ENCODE peak calls at places on chromosomes 16 and 17, in seven cellular contexts. Z is left lung, F is right lobe of liver, V is cardiac muscle cell, O is H7, J is colonic mucosa, C is body of pancreas. T is an unnamed sample. For H3K36me3, the result is how much of the 10 kb centered on the place peaks cover.

GRCh38 chr16:7547736-7548135 is 215.1 kb downstream of the RBFOX1 start:
- DNase-seq in Z (no peak), F (no peak), V (no peak), O (no peak), J (no peak), C (no peak), T (no peak)

GRCh38 chr16:88782454-88783390 is 2.3 kb downstream of the PIEZO1 start:
- DNase-seq in Z (peak), F (no peak), V (no peak), O (no peak), J (no peak), C (no peak), T (no peak)

GRCh38 chr16:28151180-28151579 is 60.6 kb downstream of the XPO6 start:
- DNase-seq in Z (no peak), F (no peak), V (no peak), O (no peak), J (no peak), C (no peak), T (no peak)

GRCh38 chr17:9487406-9487805 is 88.2 kb downstream of the STX8 start:
- DNase-seq in Z (no peak), F (no peak), V (no peak), O (no peak), J (no peak), C (no peak), T (no peak)

GRCh38 chr16:56749806-56750491 is 20.0 kb downstream of the NUP93 start:
- DNase-seq in Z (no peak), F (no peak), V (no peak), O (no peak), J (no peak), C (no peak), T (no peak)

GRCh38 chr16:54290203-54291106 is 3.9 kb upstream of the IRX3 start:
- DNase-seq in Z (peak), F (no peak), V (peak), O (peak), J (no peak), C (no peak), T (no peak)

GRCh38 chr16:30592871-30593270 is 7.4 kb upstream of the ZNF785 start:
- DNase-seq in Z (no peak), F (no peak), V (no peak), O (no peak), J (no peak), C (no peak), T (no peak)

GRCh38 chr16:49664221-49665215 is 191.4 kb downstream of the ZNF423 start:
- DNase-seq in Z (peak), F (no peak), V (no peak), O (no peak), J (peak), C (peak), T (no peak)

GRCh38 chr17:76199466-76199865 is 40.8 kb downstream of the RNF157 start:
- DNase-seq in Z (no peak), F (no peak), V (no peak), O (no peak), J (no peak), C (no peak), T (no peak)

GRCh38 chr17:7486181-7486580 is 2.0 kb downstream of the POLR2A start:
- DNase-seq in Z (no peak), F (no peak), V (no peak), O (no peak), J (no peak), C (no peak), T (no peak)

GRCh38 chr17:34579017-34579946 is at the start of gene TMEM132E:
- DNase-seq in Z (peak), F (peak), V (peak), O (peak), J (peak), C (peak), T (peak)

GRCh38 chr17:48522031-48522593 is 8.7 kb downstream of the HOXB1 start:
- DNase-seq in Z (no peak), F (no peak), V (peak), O (peak), J (no peak), C (no peak), T (no peak)

GRCh38 chr17:35376245-35376644 is 2.8 kb upstream of the SLFN11 start:
- DNase-seq in Z (no peak), F (no peak), V (no peak), O (no peak), J (no peak), C (no peak), T (no peak)

GRCh38 chr17:57422574-57423164 is 166.3 kb downstream of the MSI2 start:
- DNase-seq in Z (no peak), F (no peak), V (no peak), O (no peak), J (no peak), C (no peak), T (no peak)

GRCh38 chr16:48537275-48537674 is 72.7 kb downstream of the N4BP1 start:
- DNase-seq in Z (peak), F (no peak), V (no peak), O (peak), J (no peak), C (no peak), T (no peak)

GRCh38 chr17:82088838-82089722 is 9.0 kb downstream of the FASN start:
- DNase-seq in Z (peak), F (peak), V (no peak), O (no peak), J (no peak), C (no peak), T (no peak)

GRCh38 chr17:2210726-2211125 is 92.9 kb downstream of the SMG6 start:
- DNase-seq in Z (no peak), F (no peak), V (no peak), O (no peak), J (no peak), C (no peak), T (no peak)

GRCh38 chr17:3693829-3694231 is 2.1 kb downstream of the P2RX5 start:
- DNase-seq in Z (no peak), F (no peak), V (no peak), O (no peak), J (no peak), C (no peak), T (no peak)

GRCh38 chr17:32277284-32277683 is 11.7 kb downstream of the RHBDL3 start:
- DNase-seq in Z (no peak), F (no peak), V (peak), O (peak), J (no peak), C (no peak), T (no peak)

GRCh38 chr16:12145918-12146317 is 169.4 kb downstream of the SNX29 start:
- DNase-seq in Z (no peak), F (no peak), V (no peak), O (peak), J (no peak), C (no peak), T (no peak)

GRCh38 chr16:71762186-71762585 is 37.7 kb upstream of the PHLPP2 start:
- DNase-seq in Z (no peak), F (no peak), V (no peak), O (no peak), J (no peak), C (no peak), T (no peak)

GRCh38 chr16:83914091-83914710 is 15.3 kb downstream of the MLYCD start:
- DNase-seq in Z (peak), F (no peak), V (no peak), O (peak), J (no peak), C (no peak), T (no peak)
- H3K36me3 ChIP-seq in Z (half or more), F (under half), V (under half), O (under half), J (under half), C (under half), T (half or more)

DNA sequence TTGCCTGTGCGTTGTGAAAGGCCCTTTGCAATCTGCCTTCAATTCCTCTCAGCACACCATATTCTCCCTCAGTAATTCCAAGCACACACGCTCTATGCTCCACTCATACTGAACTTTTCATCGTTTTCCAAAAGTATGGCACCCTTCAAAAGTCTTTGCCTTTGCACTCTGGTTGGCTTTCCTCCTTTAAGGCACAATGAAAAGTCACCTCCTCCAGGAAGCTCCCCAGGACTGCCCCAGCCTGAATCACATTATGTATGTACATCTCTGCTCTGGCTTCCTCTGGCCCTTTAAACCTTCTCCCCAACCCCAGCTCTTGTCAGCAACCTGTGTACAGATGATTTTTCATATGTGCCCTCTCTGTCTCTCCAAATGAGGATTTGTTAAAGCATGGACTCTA is 250.7 kb downstream of the MAF start:
- DNase-seq in Z (no peak), F (no peak), V (no peak), O (no peak), J (no peak), C (no peak), T (no peak)
- H3K36me3 ChIP-seq in Z (under half), F (under half), V (under half), O (under half), J (under half), C (under half), T (under half)

GRCh38 chr17:37571674-37572073 is 37.5 kb downstream of the SYNRG start:
- DNase-seq in Z (no peak), F (no peak), V (no peak), O (no peak), J (no peak), C (no peak), T (no peak)
- H3K36me3 ChIP-seq in Z (half or more), F (under half), V (half or more), O (under half), J (under half), C (under half), T (half or more)

GRCh38 chr16:73739049-73739769 is 557.4 kb upstream of the PSMD7 start:
- DNase-seq in Z (no peak), F (no peak), V (no peak), O (no peak), J (no peak), C (no peak), T (no peak)

GRCh38 chr16:73747328-73747727 is 549.3 kb upstream of the PSMD7 start:
- DNase-seq in Z (no peak), F (no peak), V (no peak), O (no peak), J (no peak), C (no peak), T (no peak)

GRCh38 chr16:73746554-73746953 is 550.1 kb upstream of the PSMD7 start:
- DNase-seq in Z (no peak), F (no peak), V (no peak), O (no peak), J (no peak), C (no peak), T (no peak)

GRCh38 chr16:73743665-73744496 is 552.7 kb upstream of the PSMD7 start:
- DNase-seq in Z (no peak), F (no peak), V (no peak), O (peak), J (peak), C (no peak), T (no peak)
- H3K36me3 ChIP-seq in Z (under half), F (under half), V (under half), O (under half), J (under half), C (under half), T (under half)

GRCh38 chr17:18055597-18055996 is 16.4 kb downstream of the GID4 start:
- DNase-seq in Z (no peak), F (no peak), V (no peak), O (no peak), J (no peak), C (no peak), T (no peak)

GRCh38 chr17:18064053-18064452 is 23.7 kb upstream of the DRG2 start:
- DNase-seq in Z (no peak), F (no peak), V (no peak), O (no peak), J (no peak), C (no peak), T (no peak)

GRCh38 chr17:18056214-18056613 is 17.0 kb downstream of the GID4 start:
- DNase-seq in Z (no peak), F (no peak), V (no peak), O (no peak), J (no peak), C (no peak), T (no peak)

DNA sequence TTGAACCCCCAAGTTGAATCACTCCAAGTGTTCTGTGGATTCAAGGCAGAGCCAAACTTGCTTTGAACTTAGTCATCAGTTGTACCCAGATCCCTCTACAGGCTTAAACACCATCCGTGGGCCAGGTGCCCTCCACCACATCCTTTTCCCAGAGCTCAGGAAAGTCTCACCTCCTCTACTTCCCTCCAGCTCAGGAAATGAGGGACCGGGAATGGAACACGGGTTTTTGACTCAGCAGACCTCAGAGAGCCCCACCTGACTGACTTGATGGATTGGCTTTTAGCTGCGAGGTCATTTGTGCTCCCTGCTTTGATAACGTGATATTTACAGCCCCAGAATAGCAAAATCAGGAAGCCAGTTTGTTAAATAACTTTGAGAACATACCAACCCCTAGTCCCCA is 20.1 kb downstream of the GID4 start:
- DNase-seq in Z (no peak), F (no peak), V (no peak), O (no peak), J (no peak), C (no peak), T (no peak)
- H3K36me3 ChIP-seq in Z (half or more), F (under half), V (under half), O (under half), J (under half), C (under half), T (half or more)

GRCh38 chr17:55418369-55419268 is 3.0 kb downstream of the MMD start:
- DNase-seq in Z (no peak), F (no peak), V (no peak), O (no peak), J (no peak), C (no peak), T (no peak)

GRCh38 chr17:55420776-55421178 is 858 bp downstream of the MMD start:
- DNase-seq in Z (peak), F (peak), V (peak), O (peak), J (peak), C (peak), T (peak)

GRCh38 chr17:55423535-55423934 is 1.9 kb upstream of the MMD start:
- DNase-seq in Z (no peak), F (no peak), V (no peak), O (no peak), J (no peak), C (no peak), T (no peak)

GRCh38 chr17:55420067-55420775 is 1.4 kb downstream of the MMD start:
- DNase-seq in Z (no peak), F (no peak), V (no peak), O (no peak), J (peak), C (peak), T (peak)

DNA sequence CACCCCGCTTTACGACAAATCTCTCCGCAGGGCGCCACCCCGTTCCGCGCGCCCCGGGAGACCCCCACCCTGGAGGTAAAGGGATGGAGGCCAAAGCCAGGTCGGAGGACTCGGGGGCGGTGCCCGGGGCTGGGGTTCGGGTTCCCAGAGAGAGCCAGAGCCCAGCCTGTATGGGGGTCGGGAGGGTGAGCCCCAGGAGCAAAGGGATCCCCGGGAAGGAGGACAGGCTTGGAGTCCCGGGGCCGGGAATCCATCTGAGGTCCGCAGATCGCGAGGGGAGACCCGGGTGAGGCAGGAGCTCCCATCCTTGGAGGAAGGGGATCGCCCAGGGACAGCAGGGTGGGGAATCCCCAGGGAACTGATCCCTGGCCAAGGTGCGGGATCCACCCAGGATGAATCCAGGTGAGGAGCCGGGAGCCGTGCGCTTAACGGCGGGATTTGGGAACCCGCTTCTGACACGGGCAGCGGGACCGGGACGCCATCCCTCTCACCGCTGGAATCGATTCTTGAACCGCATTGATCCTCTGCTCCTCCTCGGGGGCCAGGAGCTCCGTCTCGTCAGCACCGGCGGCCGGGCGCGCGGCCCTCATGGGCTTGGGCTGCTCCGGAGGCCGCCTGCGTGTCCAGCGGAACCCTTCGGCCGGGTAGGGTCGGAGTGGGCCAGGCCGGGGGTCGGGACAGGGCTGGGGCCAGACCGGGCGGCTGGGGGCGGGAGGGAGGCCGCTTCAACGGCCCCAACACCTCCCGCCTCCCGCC is at the start of gene MMD:
- DNase-seq in Z (peak), F (peak), V (no peak), O (peak), J (peak), C (peak), T (no peak)
- H3K36me3 ChIP-seq in Z (under half), F (under half), V (under half), O (under half), J (under half), C (under half), T (under half)

GRCh38 chr17:78166416-78166815 is 2.0 kb upstream of the SYNGR2 start:
- DNase-seq in Z (no peak), F (no peak), V (no peak), O (peak), J (peak), C (no peak), T (no peak)

GRCh38 chr17:78172284-78173024 is 4.1 kb downstream of the SYNGR2 start:
- DNase-seq in Z (peak), F (no peak), V (peak), O (peak), J (peak), C (no peak), T (peak)

GRCh38 chr17:78173025-78173715 is 4.8 kb downstream of the SYNGR2 start:
- DNase-seq in Z (no peak), F (no peak), V (peak), O (peak), J (peak), C (no peak), T (no peak)

GRCh38 chr17:78170692-78171590 is 2.6 kb downstream of the SYNGR2 start:
- DNase-seq in Z (no peak), F (no peak), V (no peak), O (peak), J (no peak), C (no peak), T (no peak)

DNA sequence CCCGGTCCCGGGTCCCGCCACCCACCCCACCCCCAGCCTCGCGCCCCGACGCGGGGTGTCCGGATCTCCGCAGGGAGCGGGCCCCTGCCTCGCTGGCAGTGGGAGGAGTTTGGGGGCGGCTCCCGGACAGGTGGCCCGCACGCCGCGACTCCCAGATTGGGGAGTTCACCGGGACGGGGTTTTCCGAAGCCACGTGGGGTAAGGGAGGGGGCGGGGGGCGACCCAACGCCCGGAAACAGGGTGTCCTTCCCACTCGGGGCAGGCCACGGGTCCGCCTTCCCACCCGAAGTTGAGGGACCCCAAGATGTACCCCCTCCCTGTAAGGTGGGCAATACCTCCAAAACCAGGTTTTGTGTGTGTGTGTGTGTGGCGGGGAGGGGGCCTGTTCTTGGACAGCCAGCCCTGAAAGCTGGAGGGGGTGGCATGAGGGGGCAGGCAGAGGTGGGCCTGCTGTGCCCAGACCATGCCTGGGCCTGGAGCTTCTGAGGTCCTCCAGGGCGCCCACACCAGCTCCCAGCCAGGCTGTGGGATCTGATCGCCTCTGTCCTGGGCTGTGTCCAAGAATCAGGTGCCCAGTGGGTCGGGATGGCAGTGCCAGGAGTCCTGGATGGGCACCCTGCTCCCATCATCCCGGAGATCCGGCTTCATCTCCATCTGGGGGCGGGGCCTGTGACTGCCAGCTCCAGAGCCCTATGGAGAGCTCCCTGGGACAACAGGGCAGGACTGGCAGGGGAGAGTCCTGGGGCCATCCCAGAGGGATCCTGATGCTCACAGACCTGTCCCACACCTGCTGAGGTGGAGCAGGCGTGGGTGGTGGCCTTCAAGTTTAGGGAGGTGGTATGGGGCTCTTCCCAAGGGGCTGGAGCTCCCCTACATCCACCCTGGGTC is 769 bp downstream of the SYNGR2 start:
- DNase-seq in Z (peak), F (peak), V (peak), O (peak), J (peak), C (peak), T (peak)
- H3K36me3 ChIP-seq in Z (under half), F (under half), V (under half), O (under half), J (under half), C (under half), T (under half)

DNA sequence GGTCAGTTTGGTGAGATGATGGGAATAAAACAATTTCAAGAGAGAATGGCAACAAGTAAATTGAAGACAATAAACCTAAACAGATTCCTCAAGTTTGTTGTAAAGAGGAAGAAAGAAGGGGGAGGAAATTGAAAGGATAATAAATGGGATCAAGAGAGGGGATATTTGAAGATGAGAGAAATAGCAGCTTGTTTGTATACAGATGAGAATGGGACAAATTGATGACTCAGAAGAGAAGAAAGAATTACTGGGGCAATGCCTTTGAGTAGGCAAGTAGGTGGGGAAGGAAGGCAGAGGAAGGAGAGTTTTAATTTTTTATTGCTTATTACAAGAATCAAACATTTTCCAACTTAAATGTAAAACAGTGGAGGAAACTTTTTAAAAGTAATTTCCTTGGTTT is 98.3 kb downstream of the CHD9 start:
- DNase-seq in Z (no peak), F (no peak), V (no peak), O (no peak), J (no peak), C (no peak), T (no peak)
- H3K36me3 ChIP-seq in Z (under half), F (under half), V (under half), O (under half), J (under half), C (under half), T (under half)